ENCODE peak calls at places on chromosomes 13 and 19, in five cellular contexts. One of them, this sample, is unnamed.

GRCh38 chr13:73230714-73231113 is 171.9 kb downstream of the KLF5 start:
- DNase-seq in neuronal stem cell: no peak
- DNase-seq in H9: no peak
- DNase-seq in H1: no peak
- DNase-seq in IMR-90: no peak
- DNase-seq in this sample: no peak

GRCh38 chr19:13093407-13094284 is 9.0 kb downstream of the LYL1 start:
- DNase-seq in neuronal stem cell: peak; percentile 89
- DNase-seq in H9: peak; percentile 90
- DNase-seq in H1: peak; percentile 79
- DNase-seq in IMR-90: peak; percentile 78
- DNase-seq in this sample: peak; percentile 84

GRCh38 chr19:37654525-37654832 is 786 bp downstream of the ZFP30 start:
- DNase-seq in neuronal stem cell: no peak
- DNase-seq in H9: no peak
- DNase-seq in H1: no peak
- DNase-seq in IMR-90: peak; percentile 26
- DNase-seq in this sample: peak; percentile 50

GRCh38 chr13:27917121-27917947 is 2.5 kb upstream of the PDX1 start:
- DNase-seq in neuronal stem cell: peak; percentile 41
- DNase-seq in H9: peak; percentile 60
- DNase-seq in H1: no peak
- DNase-seq in IMR-90: no peak
- DNase-seq in this sample: no peak

GRCh38 chr13:89457977-89458376 is 1786.8 kb downstream of the SLITRK5 start:
- DNase-seq in neuronal stem cell: no peak
- DNase-seq in H9: no peak
- DNase-seq in H1: no peak
- DNase-seq in IMR-90: peak; percentile 34
- DNase-seq in this sample: peak; percentile 53

GRCh38 chr19:40283414-40284250 is 1.5 kb downstream of the AKT2 start:
- DNase-seq in neuronal stem cell: no peak
- DNase-seq in H9: no peak
- DNase-seq in H1: no peak
- DNase-seq in IMR-90: peak; percentile 19
- DNase-seq in this sample: peak; percentile 45

GRCh38 chr13:48078251-48078656 is 16.6 kb downstream of the MED4 start:
- DNase-seq in neuronal stem cell: no peak
- DNase-seq in H9: no peak
- DNase-seq in H1: no peak
- DNase-seq in IMR-90: no peak
- DNase-seq in this sample: no peak

GRCh38 chr13:46492946-46493345 is 60.0 kb upstream of the LRCH1 start:
- DNase-seq in neuronal stem cell: peak; percentile 37
- DNase-seq in H9: no peak
- DNase-seq in H1: no peak
- DNase-seq in IMR-90: peak; percentile 48
- DNase-seq in this sample: peak; percentile 55

GRCh38 chr19:14369399-14370168 is 11.7 kb upstream of the ADGRE5 start:
- DNase-seq in neuronal stem cell: no peak
- DNase-seq in H9: no peak
- DNase-seq in H1: no peak
- DNase-seq in IMR-90: peak; percentile 64
- DNase-seq in this sample: no peak

GRCh38 chr13:109751477-109751876 is 34.9 kb downstream of the IRS2 start:
- DNase-seq in neuronal stem cell: no peak
- DNase-seq in H9: no peak
- DNase-seq in H1: no peak
- DNase-seq in IMR-90: no peak
- DNase-seq in this sample: no peak

GRCh38 chr19:44925114-44925891 is 10.9 kb downstream of the APOC1 start:
- DNase-seq in neuronal stem cell: no peak
- DNase-seq in H9: no peak
- DNase-seq in H1: no peak
- DNase-seq in IMR-90: peak; percentile 49
- DNase-seq in this sample: peak; percentile 81

GRCh38 chr19:7928741-7929701 is 3.1 kb upstream of the CTXN1 start:
- DNase-seq in neuronal stem cell: no peak
- DNase-seq in H9: peak; percentile 79
- DNase-seq in H1: no peak
- DNase-seq in IMR-90: peak; percentile 88
- DNase-seq in this sample: peak; percentile 80

GRCh38 chr13:45863716-45864590 is 12.4 kb upstream of the SIAH3 start:
- DNase-seq in neuronal stem cell: no peak
- DNase-seq in H9: no peak
- DNase-seq in H1: no peak
- DNase-seq in IMR-90: no peak
- DNase-seq in this sample: no peak

GRCh38 chr19:57171551-57172081 is 4.3 kb upstream of the DUXA start:
- DNase-seq in neuronal stem cell: peak; percentile 48
- DNase-seq in H9: peak; percentile 75
- DNase-seq in H1: peak; percentile 15
- DNase-seq in IMR-90: peak; percentile 39
- DNase-seq in this sample: peak; percentile 37

GRCh38 chr13:32993109-32993508 is 23.1 kb upstream of the KL start:
- DNase-seq in neuronal stem cell: no peak
- DNase-seq in H9: no peak
- DNase-seq in H1: no peak
- DNase-seq in IMR-90: no peak
- DNase-seq in this sample: no peak

GRCh38 chr19:4369109-4369887 is 25.9 kb downstream of the MPND start:
- DNase-seq in neuronal stem cell: no peak
- DNase-seq in H9: peak; percentile 62
- DNase-seq in H1: no peak
- DNase-seq in IMR-90: no peak
- DNase-seq in this sample: no peak

GRCh38 chr19:41906916-41907680 is 21.2 kb downstream of the ERFL start:
- DNase-seq in neuronal stem cell: no peak
- DNase-seq in H9: no peak
- DNase-seq in H1: no peak
- DNase-seq in IMR-90: no peak
- DNase-seq in this sample: no peak

GRCh38 chr19:38263696-38264485 is 482 bp upstream of the SPINT2 start:
- DNase-seq in neuronal stem cell: no peak
- DNase-seq in H9: peak; percentile 97
- DNase-seq in H1: peak; percentile 80
- DNase-seq in IMR-90: peak; percentile 45
- DNase-seq in this sample: peak; percentile 70

GRCh38 chr19:39557791-39558622 is 18.0 kb upstream of the EID2 start:
- DNase-seq in neuronal stem cell: no peak
- DNase-seq in H9: no peak
- DNase-seq in H1: no peak
- DNase-seq in IMR-90: peak; percentile 11
- DNase-seq in this sample: peak; percentile 18

GRCh38 chr19:27890206-27890605 is 1322.7 kb downstream of the UQCRFS1 start:
- DNase-seq in neuronal stem cell: no peak
- DNase-seq in H9: no peak
- DNase-seq in H1: no peak
- DNase-seq in IMR-90: no peak
- DNase-seq in this sample: no peak

GRCh38 chr19:35171730-35172129 is 17.2 kb downstream of the FXYD5 start:
- DNase-seq in neuronal stem cell: no peak
- DNase-seq in H9: no peak
- DNase-seq in H1: no peak
- DNase-seq in IMR-90: no peak
- DNase-seq in this sample: no peak

GRCh38 chr19:49593233-49594113 is 2.5 kb downstream of the PRR12 start:
- DNase-seq in neuronal stem cell: peak; percentile 91
- DNase-seq in H9: peak; percentile 98
- DNase-seq in H1: peak; percentile 92
- DNase-seq in IMR-90: peak; percentile 89
- DNase-seq in this sample: peak; percentile 95

GRCh38 chr19:3932931-3933810 is at the start of gene NMRK2:
- DNase-seq in neuronal stem cell: peak; percentile 15
- DNase-seq in H9: peak; percentile 94
- DNase-seq in H1: peak; percentile 79
- DNase-seq in IMR-90: no peak
- DNase-seq in this sample: no peak

GRCh38 chr13:40148103-40148502 is 492.6 kb downstream of the COG6 start:
- DNase-seq in neuronal stem cell: no peak
- DNase-seq in H9: no peak
- DNase-seq in H1: no peak
- DNase-seq in IMR-90: no peak
- DNase-seq in this sample: no peak

GRCh38 chr13:75902166-75903104 is 266.3 kb downstream of the LMO7 start:
- DNase-seq in neuronal stem cell: no peak
- DNase-seq in H9: no peak
- DNase-seq in H1: no peak
- DNase-seq in IMR-90: no peak
- DNase-seq in this sample: no peak

GRCh38 chr19:16889883-16890460 is 1.2 kb downstream of the F2RL3 start:
- DNase-seq in neuronal stem cell: no peak
- DNase-seq in H9: no peak
- DNase-seq in H1: no peak
- DNase-seq in IMR-90: no peak
- DNase-seq in this sample: no peak

GRCh38 chr13:53206455-53206854 is 177.8 kb downstream of the OLFM4 start:
- DNase-seq in neuronal stem cell: no peak
- DNase-seq in H9: no peak
- DNase-seq in H1: no peak
- DNase-seq in IMR-90: no peak
- DNase-seq in this sample: no peak

GRCh38 chr13:48636550-48636949 is 17.2 kb upstream of the CYSLTR2 start:
- DNase-seq in neuronal stem cell: no peak
- DNase-seq in H9: no peak
- DNase-seq in H1: no peak
- DNase-seq in IMR-90: peak; percentile 31
- DNase-seq in this sample: peak; percentile 83

GRCh38 chr19:39924389-39924788 is 10.0 kb downstream of the FCGBP start:
- DNase-seq in neuronal stem cell: no peak
- DNase-seq in H9: no peak
- DNase-seq in H1: no peak
- DNase-seq in IMR-90: no peak
- DNase-seq in this sample: no peak

GRCh38 chr19:33998739-33999345 is 173.5 kb upstream of the LSM14A start:
- DNase-seq in neuronal stem cell: no peak
- DNase-seq in H9: no peak
- DNase-seq in H1: no peak
- DNase-seq in IMR-90: no peak
- DNase-seq in this sample: peak; percentile 6

GRCh38 chr13:113816925-113817859 is 46.7 kb downstream of the GAS6 start:
- DNase-seq in neuronal stem cell: peak; percentile 68
- DNase-seq in H9: peak; percentile 91
- DNase-seq in H1: no peak
- DNase-seq in IMR-90: peak; percentile 83
- DNase-seq in this sample: peak; percentile 70
- H3K14ac ChIP-seq in neuronal stem cell: peak overlapping the region; percentile 95
- H3K14ac ChIP-seq in H9: no peak overlapping the region
- H3K14ac ChIP-seq in H1: no peak overlapping the region
- H3K14ac ChIP-seq in IMR-90: peak overlapping the region; percentile 52
- H3K14ac ChIP-seq in this sample: no peak overlapping the region

DNA sequence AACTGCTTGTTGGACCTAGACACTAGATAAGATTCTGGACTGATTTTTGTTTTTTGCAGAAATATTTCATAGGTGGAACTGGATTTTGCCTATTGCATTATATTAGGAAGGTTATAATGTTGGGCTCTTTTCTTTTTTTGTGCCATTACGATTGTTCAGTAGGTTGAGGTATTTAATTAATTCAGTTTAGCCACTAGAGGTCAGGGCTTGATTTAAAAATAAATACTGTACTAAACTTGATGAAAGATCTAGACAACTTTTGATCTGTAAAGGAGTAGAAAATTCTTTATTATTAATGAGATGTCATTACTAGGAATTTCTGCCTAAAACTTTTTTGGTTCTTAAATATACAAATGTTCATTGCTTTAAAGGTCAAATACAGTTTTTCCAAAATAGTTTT is 15.2 kb upstream of the SUPT20H start:
- DNase-seq in neuronal stem cell: no peak
- DNase-seq in H9: no peak
- DNase-seq in H1: no peak
- DNase-seq in IMR-90: peak; percentile 49
- DNase-seq in this sample: peak; percentile 46
- H3K4me1 ChIP-seq in neuronal stem cell: no peaks in the 10 kb centered on the region
- H3K4me1 ChIP-seq in H9: no peaks in the 10 kb centered on the region
- H3K4me1 ChIP-seq in H1: no peaks in the 10 kb centered on the region
- H3K4me1 ChIP-seq in IMR-90: peaks cover 3% of the 10 kb centered on the region
- H3K4me1 ChIP-seq in this sample: no peaks in the 10 kb centered on the region

GRCh38 chr13:79190932-79191331 is 215.1 kb downstream of the RBM26 start:
- DNase-seq in neuronal stem cell: no peak
- DNase-seq in H9: no peak
- DNase-seq in H1: no peak
- DNase-seq in IMR-90: no peak
- DNase-seq in this sample: no peak

GRCh38 chr13:79197933-79198332 is 208.1 kb downstream of the RBM26 start:
- DNase-seq in neuronal stem cell: no peak
- DNase-seq in H9: no peak
- DNase-seq in H1: no peak
- DNase-seq in IMR-90: no peak
- DNase-seq in this sample: no peak

GRCh38 chr13:79196366-79196765 is 209.7 kb downstream of the RBM26 start:
- DNase-seq in neuronal stem cell: no peak
- DNase-seq in H9: no peak
- DNase-seq in H1: no peak
- DNase-seq in IMR-90: no peak
- DNase-seq in this sample: no peak

GRCh38 chr13:79194727-79195126 is 211.3 kb downstream of the RBM26 start:
- DNase-seq in neuronal stem cell: no peak
- DNase-seq in H9: no peak
- DNase-seq in H1: no peak
- DNase-seq in IMR-90: no peak
- DNase-seq in this sample: no peak

DNA sequence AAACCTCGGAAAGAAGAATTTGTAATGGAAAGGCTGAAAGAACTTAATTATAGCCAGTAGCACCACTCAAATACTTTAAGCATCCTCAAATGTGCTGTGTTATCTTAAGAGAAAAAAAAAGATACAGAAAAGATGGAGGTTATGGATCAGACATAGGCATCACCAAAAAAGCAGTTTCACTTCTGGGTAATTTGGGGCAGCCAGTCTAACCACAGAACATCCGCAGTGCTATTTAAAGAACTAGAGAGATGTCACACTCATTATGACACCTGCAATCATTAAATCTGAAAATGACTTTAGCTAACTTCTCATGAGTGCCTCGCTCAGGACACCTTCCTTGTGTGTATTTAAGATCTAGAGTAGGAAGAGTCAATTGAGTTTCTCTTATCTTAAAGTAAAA is 211.8 kb downstream of the RBM26 start:
- DNase-seq in neuronal stem cell: no peak
- DNase-seq in H9: no peak
- DNase-seq in H1: no peak
- DNase-seq in IMR-90: no peak
- DNase-seq in this sample: no peak
- H3K14ac ChIP-seq in neuronal stem cell: no peak overlapping the region
- H3K14ac ChIP-seq in H9: no peak overlapping the region
- H3K14ac ChIP-seq in H1: no peak overlapping the region
- H3K14ac ChIP-seq in IMR-90: no peak overlapping the region
- H3K14ac ChIP-seq in this sample: no peak overlapping the region

DNA sequence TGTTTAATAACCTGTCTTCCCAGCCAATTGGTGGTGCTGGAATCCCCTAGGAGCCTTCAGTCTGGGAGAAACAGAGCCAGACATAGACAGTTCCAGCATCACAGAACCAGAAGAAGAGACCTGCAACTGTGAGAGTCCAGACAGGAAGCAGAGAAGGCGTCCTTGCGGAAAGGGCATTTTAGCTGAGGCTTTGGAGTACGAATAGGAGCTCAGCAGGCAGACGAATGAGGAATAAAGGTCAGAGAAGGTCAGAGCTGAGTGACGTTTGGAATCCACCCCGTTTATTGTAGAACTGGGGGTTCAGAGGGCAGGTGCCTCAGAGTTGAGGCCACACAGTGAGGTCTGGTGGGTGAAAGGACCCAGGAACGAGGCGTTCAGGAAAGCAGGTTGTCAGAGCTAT is 5.2 kb downstream of the ARRDC2 start:
- DNase-seq in neuronal stem cell: no peak
- DNase-seq in H9: no peak
- DNase-seq in H1: no peak
- DNase-seq in IMR-90: no peak
- DNase-seq in this sample: no peak
- H3K4me1 ChIP-seq in neuronal stem cell: peaks cover 15% of the 10 kb centered on the region
- H3K4me1 ChIP-seq in H9: no peaks in the 10 kb centered on the region
- H3K4me1 ChIP-seq in H1: peaks cover 1% of the 10 kb centered on the region
- H3K4me1 ChIP-seq in IMR-90: peaks cover 8% of the 10 kb centered on the region
- H3K4me1 ChIP-seq in this sample: peaks cover 31% of the 10 kb centered on the region

This sample was measured in mesenchymal stem cell.